ENCODE peak calls at places on chromosome 21, in seven cellular contexts. M, K, H, J, I, B and V are unnamed samples.

GRCh38 chr21:33078907-33079582 is 9.1 kb downstream of the OLIG1 start:
- DNase-seq in B (no peak), K (no peak), H (no peak), M (peak), I (no peak), J (peak), V (peak)

GRCh38 chr21:46149205-46149901 is 6.0 kb downstream of the FTCD start:
- DNase-seq in I (no peak), K (no peak), H (no peak), M (no peak), J (no peak), B (no peak), V (no peak)

GRCh38 chr21:35989185-35989735 is 71.1 kb downstream of the SETD4 start:
- DNase-seq in M (peak), I (no peak), K (no peak), J (no peak), H (no peak), B (no peak), V (no peak)

GRCh38 chr21:18387994-18388393 is 15.6 kb downstream of the TMPRSS15 start:
- DNase-seq in I (no peak), J (no peak), K (no peak), H (no peak), B (no peak), M (no peak), V (no peak)

GRCh38 chr21:38773108-38774061 is 32.3 kb upstream of the ETS2 start:
- DNase-seq in K (no peak), B (no peak), M (peak), I (no peak), J (peak), H (no peak), V (no peak)

GRCh38 chr21:24163539-24163938 is 1443.7 kb downstream of the MRPL39 start:
- DNase-seq in I (no peak), J (no peak), H (no peak), B (no peak), K (no peak), M (no peak), V (no peak)

GRCh38 chr21:35528109-35529042 is 479.3 kb upstream of the RUNX1 start:
- DNase-seq in I (peak), B (peak), M (no peak), K (no peak), H (no peak), J (no peak), V (no peak)

GRCh38 chr21:14863745-14864210 is 201.0 kb downstream of the NRIP1 start:
- DNase-seq in B (no peak), M (no peak), K (no peak), I (no peak), H (no peak), J (no peak), V (no peak)

GRCh38 chr21:44423312-44423821 is 31.9 kb upstream of the LRRC3 start:
- DNase-seq in I (peak), K (peak), J (no peak), M (no peak), B (no peak), H (no peak), V (no peak)

GRCh38 chr21:37503848-37504467 is 137.4 kb downstream of the DYRK1A start:
- DNase-seq in I (no peak), K (no peak), B (no peak), H (no peak), J (peak), M (no peak), V (no peak)

GRCh38 chr21:44880762-44881585 is 7.5 kb upstream of the PTTG1IP start:
- DNase-seq in M (peak), I (no peak), H (no peak), B (no peak), J (peak), K (no peak), V (no peak)

GRCh38 chr21:33059319-33059894 is 10.5 kb upstream of the OLIG1 start:
- DNase-seq in H (no peak), M (no peak), J (no peak), I (no peak), K (no peak), B (no peak), V (no peak)

GRCh38 chr21:35932232-35932911 is 128.0 kb downstream of the SETD4 start:
- DNase-seq in B (no peak), I (no peak), M (peak), J (peak), K (no peak), H (no peak), V (no peak)

GRCh38 chr21:37986751-37987399 is 70.6 kb upstream of the KCNJ6 start:
- DNase-seq in K (no peak), I (no peak), J (no peak), M (no peak), B (no peak), H (no peak), V (no peak)

GRCh38 chr21:37710555-37711293 is 205.5 kb downstream of the KCNJ6 start:
- DNase-seq in I (no peak), M (no peak), H (no peak), B (no peak), J (no peak), K (no peak), V (no peak)